ENCODE peak calls at places on chromosomes 5 and 9, in six cellular contexts. A is A673, N is body of pancreas, U is epithelial cell of proximal tubule, J is left ventricle myocardium inferior, M is HCT116. P is an unnamed sample.

GRCh38 chr5:180804129-180804601 is 1.6 kb upstream of the MGAT1 start:
- DNase-seq in N (no peak), A (no peak), M (no peak), U (no peak), J (no peak), P (no peak)

GRCh38 chr5:458547-459353 is 15.8 kb downstream of the EXOC3 start:
- DNase-seq in A (no peak), M (no peak), U (peak), J (peak), N (peak), P (peak)

GRCh38 chr5:9898319-9898718 is 268.2 kb upstream of the TAS2R1 start:
- DNase-seq in A (peak), M (peak), N (peak), J (no peak), U (no peak), P (peak)

GRCh38 chr5:77282337-77283027 is 72.0 kb downstream of the PDE8B start:
- DNase-seq in A (no peak), U (no peak), N (peak), J (no peak), M (no peak), P (no peak)

GRCh38 chr5:115262066-115262404 is 642 bp downstream of the PGGT1B start:
- DNase-seq in A (no peak), N (no peak), J (no peak), M (no peak), U (no peak), P (no peak)

GRCh38 chr9:119157196-119157595 is 212.0 kb downstream of the BRINP1 start:
- DNase-seq in J (no peak), U (no peak), M (no peak), A (no peak), N (no peak), P (no peak)

GRCh38 chr9:108271646-108272349 is 584.0 kb downstream of the ACTL7B start:
- DNase-seq in J (no peak), M (no peak), A (peak), N (peak), U (peak), P (peak)

GRCh38 chr9:72586388-72587160 is 65.2 kb downstream of the TMC1 start:
- DNase-seq in U (no peak), N (peak), M (no peak), J (no peak), A (peak), P (no peak)

GRCh38 chr9:36162211-36162610 is 7.0 kb upstream of the CCIN start:
- DNase-seq in N (no peak), U (no peak), A (no peak), J (no peak), M (no peak), P (no peak)

GRCh38 chr9:126053913-126054312 is 272.7 kb upstream of the MVB12B start:
- DNase-seq in N (no peak), M (no peak), U (no peak), J (no peak), A (no peak), P (no peak)

GRCh38 chr9:73880101-73880500 is 617.0 kb upstream of the RORB start:
- DNase-seq in U (no peak), A (no peak), J (no peak), N (no peak), M (no peak), P (peak)

GRCh38 chr5:39783756-39784421 is 359.1 kb upstream of the DAB2 start:
- DNase-seq in J (no peak), M (no peak), N (no peak), U (no peak), A (no peak), P (no peak)

GRCh38 chr9:85013703-85014102 is 344.2 kb downstream of the NTRK2 start:
- DNase-seq in J (no peak), A (no peak), M (no peak), N (no peak), U (no peak), P (no peak)

GRCh38 chr9:85004818-85005413 is 335.4 kb downstream of the NTRK2 start:
- DNase-seq in N (no peak), U (no peak), M (no peak), A (peak), J (no peak), P (no peak)

GRCh38 chr9:85009251-85009650 is 339.7 kb downstream of the NTRK2 start:
- DNase-seq in U (no peak), A (no peak), J (no peak), N (no peak), M (no peak), P (no peak)

GRCh38 chr9:85007753-85008152 is 338.2 kb downstream of the NTRK2 start:
- DNase-seq in J (no peak), A (no peak), N (no peak), U (no peak), M (no peak), P (no peak)

DNA sequence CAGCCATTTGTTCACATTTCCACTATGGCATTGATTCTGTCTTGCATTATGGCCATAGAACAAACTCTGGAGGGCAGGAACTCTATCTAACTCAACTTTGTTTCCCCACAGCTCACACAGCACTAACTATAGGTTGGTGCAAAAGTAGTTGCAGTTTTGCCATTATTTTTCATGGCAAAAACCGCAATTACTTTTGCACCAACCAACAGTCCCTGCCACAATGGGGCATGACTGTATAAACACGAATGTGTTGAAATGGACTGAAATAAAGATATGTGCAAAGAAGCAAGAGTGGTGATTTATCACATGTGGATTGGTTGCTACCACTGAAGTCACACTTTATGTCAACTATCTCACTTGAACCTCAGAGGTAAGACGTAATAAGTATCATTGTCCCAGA is 338.7 kb downstream of the NTRK2 start:
- DNase-seq in N (no peak), U (no peak), J (no peak), M (no peak), A (no peak), P (no peak)
- TF ChIP-seq CTCF in N (no peak), U (no peak), J (no peak), M (no peak), A (no peak), P (no peak)

GRCh38 chr9:116287721-116288120 is 134.1 kb downstream of the PAPPA start:
- DNase-seq in M (no peak), A (no peak), N (no peak), J (no peak), U (no peak), P (no peak)

GRCh38 chr9:116285320-116285719 is 131.7 kb downstream of the PAPPA start:
- DNase-seq in N (no peak), M (no peak), A (no peak), U (no peak), J (no peak), P (no peak)

GRCh38 chr9:116284518-116284917 is 130.9 kb downstream of the PAPPA start:
- DNase-seq in M (no peak), A (no peak), N (no peak), J (no peak), U (no peak), P (no peak)

GRCh38 chr9:116286287-116286686 is 132.7 kb downstream of the PAPPA start:
- DNase-seq in N (no peak), U (no peak), M (no peak), A (peak), J (no peak), P (no peak)

GRCh38 chr9:116288658-116289057 is 135.1 kb downstream of the PAPPA start:
- DNase-seq in M (no peak), U (peak), J (no peak), A (no peak), N (no peak), P (peak)
- H3K4me3 ChIP-seq in M (no peak), U (no peak), J (no peak), A (no peak), N (no peak), P (no peak)

GRCh38 chr5:146622391-146622790 is 106.4 kb upstream of the GPR151 start:
- DNase-seq in A (no peak), J (no peak), U (no peak), M (no peak), N (no peak), P (no peak)
- TF ChIP-seq CTCF in A (peak), J (no peak), U (peak), M (peak), N (peak), P (peak)

GRCh38 chr9:133954862-133955529 is 37.1 kb downstream of the VAV2 start:
- DNase-seq in N (no peak), A (no peak), M (no peak), U (no peak), J (no peak), P (no peak)
- H3K4me3 ChIP-seq in N (no peak), A (no peak), M (no peak), U (no peak), J (no peak), P (no peak)

GRCh38 chr9:38068616-38068865 is 486 bp downstream of the SHB start:
- DNase-seq in A (peak), N (peak), U (no peak), M (no peak), J (no peak), P (no peak)

GRCh38 chr9:38067892-38068615 is 973 bp downstream of the SHB start:
- DNase-seq in J (no peak), A (no peak), U (no peak), M (no peak), N (no peak), P (no peak)

GRCh38 chr9:38067611-38067891 is 1.5 kb downstream of the SHB start:
- DNase-seq in U (no peak), A (no peak), J (peak), M (no peak), N (peak), P (no peak)

GRCh38 chr9:38066907-38067610 is 2.0 kb downstream of the SHB start:
- DNase-seq in A (peak), J (peak), M (no peak), N (peak), U (no peak), P (no peak)

DNA sequence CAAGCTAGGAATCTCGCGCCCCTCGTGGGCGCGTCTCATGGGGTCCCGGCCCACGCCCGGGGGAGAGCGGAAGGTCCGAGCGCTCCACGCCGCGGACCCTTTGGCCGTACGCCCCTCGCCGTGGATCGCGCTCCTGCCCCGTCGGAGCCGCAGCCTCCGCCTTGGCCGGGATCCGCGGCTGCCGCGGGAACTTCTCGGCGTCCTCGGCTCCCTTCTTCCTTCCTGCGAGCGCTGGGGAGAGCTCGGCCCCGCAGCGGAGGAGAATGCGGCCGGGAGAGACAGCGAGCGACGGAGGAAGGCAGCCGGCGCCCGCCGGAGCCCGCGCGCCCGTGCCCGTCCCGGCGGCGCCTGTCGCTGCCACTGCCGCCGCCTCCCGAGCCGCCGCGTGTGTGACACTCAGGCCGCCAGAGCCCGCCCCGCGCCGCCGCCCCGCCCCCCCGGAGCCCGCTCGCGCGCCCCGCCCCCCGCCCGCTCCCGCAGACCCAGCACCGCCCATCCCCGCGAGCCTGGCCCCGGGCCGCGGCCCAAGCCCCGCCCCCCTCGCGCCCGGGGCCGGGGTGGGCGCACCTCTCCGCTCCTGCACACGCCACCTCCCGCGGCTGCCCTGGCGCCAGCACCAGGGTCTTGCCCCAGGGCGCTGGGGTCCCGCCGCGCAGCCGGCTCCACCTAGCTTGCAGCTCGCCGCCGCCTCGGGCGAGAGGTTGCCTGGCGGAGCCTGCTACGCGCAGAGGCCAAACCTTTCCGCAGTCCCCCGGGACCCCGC is at the start of gene SHB:
- DNase-seq in A (peak), J (peak), N (peak), U (no peak), M (no peak), P (no peak)
- TF ChIP-seq CTCF in A (peak), J (peak), N (no peak), U (peak), M (no peak), P (no peak)

DNA sequence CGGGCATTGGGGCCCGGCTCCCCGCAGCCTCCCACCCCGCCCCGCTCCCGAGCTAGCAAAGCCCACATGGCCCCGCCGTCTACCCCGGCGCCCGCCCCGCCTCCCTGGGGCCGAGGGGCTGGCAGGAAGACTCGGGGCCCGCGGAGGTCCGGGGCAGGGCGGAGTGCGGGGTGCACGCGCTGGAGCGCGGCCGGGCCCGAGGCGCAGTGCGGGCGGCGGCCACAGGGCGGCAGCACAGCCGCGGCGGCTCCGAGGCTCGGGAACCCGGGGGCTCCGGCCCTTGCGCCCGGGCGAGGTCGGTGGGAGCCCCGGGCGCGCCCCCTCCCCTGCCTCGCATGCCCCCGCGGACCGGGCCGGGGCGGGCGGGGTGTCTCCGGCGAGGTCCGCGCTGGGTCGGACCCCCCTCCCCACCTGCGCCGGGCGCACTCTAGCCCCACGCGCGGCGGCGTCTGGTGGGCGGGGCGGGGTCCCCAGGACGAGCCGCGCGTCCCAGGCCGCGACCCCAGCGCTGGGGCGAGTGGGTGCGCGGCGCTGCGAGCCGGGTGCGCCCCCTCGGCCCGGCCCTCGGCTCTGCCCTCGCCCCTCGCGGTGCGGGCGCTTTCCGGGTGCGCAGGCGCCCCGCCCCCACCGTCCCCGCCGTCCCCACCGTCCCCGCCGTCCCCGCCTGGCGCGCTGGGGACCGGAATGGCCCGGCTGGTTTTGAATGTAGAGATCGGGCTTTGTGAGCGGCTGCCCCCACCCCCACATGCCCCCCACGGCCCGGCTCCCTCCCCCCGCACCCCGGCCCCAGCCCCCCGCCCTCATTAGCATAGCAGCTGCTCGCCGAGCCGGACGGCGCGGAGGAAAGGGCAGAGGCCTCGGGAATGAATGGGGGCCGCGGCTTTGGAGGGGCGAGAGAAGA is 6.5 kb downstream of the NRARP start:
- DNase-seq in N (no peak), M (no peak), A (peak), J (no peak), U (no peak), P (no peak)
- H3K4me3 ChIP-seq in N (no peak), M (peak), A (peak), J (peak), U (peak), P (peak)

GRCh38 chr5:55985181-55985580 is 9.6 kb downstream of the IL6ST start:
- DNase-seq in J (no peak), A (no peak), M (no peak), N (no peak), U (no peak), P (no peak)

GRCh38 chr5:55986931-55987330 is 7.8 kb downstream of the IL6ST start:
- DNase-seq in A (no peak), U (no peak), M (no peak), N (no peak), J (no peak), P (no peak)

GRCh38 chr5:55983986-55984385 is 10.8 kb downstream of the IL6ST start:
- DNase-seq in N (no peak), A (no peak), M (no peak), U (no peak), J (no peak), P (no peak)

GRCh38 chr5:55982957-55983381 is 11.8 kb downstream of the IL6ST start:
- DNase-seq in N (peak), U (no peak), J (no peak), A (no peak), M (no peak), P (no peak)
- TF ChIP-seq CTCF in N (peak), U (peak), J (peak), A (no peak), M (no peak), P (no peak)

GRCh38 chr5:137629646-137630045 is 106.2 kb downstream of the KLHL3 start:
- DNase-seq in U (no peak), J (no peak), M (peak), A (peak), N (peak), P (no peak)
- H3K4me3 ChIP-seq in U (no peak), J (no peak), M (no peak), A (no peak), N (no peak), P (no peak)